ENCODE peak calls at places on chromosomes 1 and 21, in four cellular contexts. One of them, this sample, is unnamed.

GRCh38 chr1:94670273-94670672 is 128.7 kb upstream of the F3 start:
- DNase-seq in left lung: no peak
- DNase-seq in HCT116: no peak
- DNase-seq in adrenal gland: no peak
- DNase-seq in this sample: no peak

GRCh38 chr1:203197625-203198024 is 11.1 kb upstream of the CHI3L1 start:
- DNase-seq in left lung: no peak
- DNase-seq in HCT116: no peak
- DNase-seq in adrenal gland: no peak
- DNase-seq in this sample: no peak

GRCh38 chr1:226201029-226201593 is 14.6 kb upstream of the ACBD3 start:
- DNase-seq in left lung: no peak
- DNase-seq in HCT116: peak
- DNase-seq in adrenal gland: no peak
- DNase-seq in this sample: no peak

GRCh38 chr1:93631626-93632365 is 49.8 kb downstream of the BCAR3 start:
- DNase-seq in left lung: no peak
- DNase-seq in HCT116: no peak
- DNase-seq in adrenal gland: no peak
- DNase-seq in this sample: no peak

GRCh38 chr1:85048296-85049064 is at the start of gene MCOLN3:
- DNase-seq in left lung: peak
- DNase-seq in HCT116: peak
- DNase-seq in adrenal gland: peak
- DNase-seq in this sample: no peak

GRCh38 chr1:239831577-239832355 is 259.9 kb upstream of the FMN2 start:
- DNase-seq in left lung: no peak
- DNase-seq in HCT116: no peak
- DNase-seq in adrenal gland: no peak
- DNase-seq in this sample: no peak

GRCh38 chr21:36806103-36806502 is 107.2 kb downstream of the SIM2 start:
- DNase-seq in left lung: no peak
- DNase-seq in HCT116: no peak
- DNase-seq in adrenal gland: no peak
- DNase-seq in this sample: no peak

GRCh38 chr1:30461640-30462039 is 261.7 kb downstream of the MATN1 start:
- DNase-seq in left lung: no peak
- DNase-seq in HCT116: no peak
- DNase-seq in adrenal gland: no peak
- DNase-seq in this sample: peak

GRCh38 chr1:204894031-204894430 is 23.4 kb downstream of the NFASC start:
- DNase-seq in left lung: no peak
- DNase-seq in HCT116: no peak
- DNase-seq in adrenal gland: no peak
- DNase-seq in this sample: peak

GRCh38 chr1:177164380-177165068 is at the start of gene ASTN1:
- DNase-seq in left lung: peak
- DNase-seq in HCT116: no peak
- DNase-seq in adrenal gland: no peak
- DNase-seq in this sample: no peak

GRCh38 chr1:3475839-3476573 is 21.5 kb downstream of the ARHGEF16 start:
- DNase-seq in left lung: no peak
- DNase-seq in HCT116: no peak
- DNase-seq in adrenal gland: no peak
- DNase-seq in this sample: no peak

GRCh38 chr1:186574951-186575747 is 105.1 kb downstream of the PTGS2 start:
- DNase-seq in left lung: no peak
- DNase-seq in HCT116: no peak
- DNase-seq in adrenal gland: no peak
- DNase-seq in this sample: no peak

GRCh38 chr1:4615138-4615470 is 39.3 kb upstream of the AJAP1 start:
- DNase-seq in left lung: no peak
- DNase-seq in HCT116: no peak
- DNase-seq in adrenal gland: no peak
- DNase-seq in this sample: no peak

GRCh38 chr1:117112063-117112462 is 9.5 kb downstream of the TRIM45 start:
- DNase-seq in left lung: no peak
- DNase-seq in HCT116: no peak
- DNase-seq in adrenal gland: no peak
- DNase-seq in this sample: no peak

GRCh38 chr1:229033480-229033879 is 237.4 kb upstream of the RAB4A start:
- DNase-seq in left lung: no peak
- DNase-seq in HCT116: no peak
- DNase-seq in adrenal gland: no peak
- DNase-seq in this sample: no peak

DNA sequence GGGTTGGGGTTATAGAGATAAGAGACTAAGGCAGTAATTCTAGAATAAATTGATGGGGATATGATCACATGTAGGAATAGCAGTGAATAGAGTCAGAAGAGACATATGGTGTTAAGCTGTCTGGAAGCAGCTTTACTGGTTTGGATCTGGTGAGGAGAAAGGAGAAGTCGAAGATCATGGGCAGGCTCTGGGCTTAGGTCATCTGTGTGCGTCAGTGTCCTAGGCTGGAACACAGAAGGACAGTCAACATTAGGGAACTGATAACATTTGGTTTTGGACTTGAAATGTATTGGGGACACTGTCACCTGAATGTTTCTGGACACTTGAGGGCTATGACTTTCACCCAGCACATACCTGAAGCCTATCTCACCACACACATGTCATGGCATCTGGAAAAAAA is 13.9 kb upstream of the GRIK1 start:
- DNase-seq in left lung: no peak
- DNase-seq in HCT116: no peak
- DNase-seq in adrenal gland: no peak
- DNase-seq in this sample: no peak
- TF ChIP-seq CTCF in left lung: no peak
- TF ChIP-seq CTCF in HCT116: no peak
- TF ChIP-seq CTCF in adrenal gland: no peak
- TF ChIP-seq CTCF in this sample: no peak

GRCh38 chr21:26835714-26836265 is 9.4 kb downstream of the ADAMTS1 start:
- DNase-seq in left lung: no peak
- DNase-seq in HCT116: no peak
- DNase-seq in adrenal gland: no peak
- DNase-seq in this sample: no peak
- H3K4me3 ChIP-seq in left lung: no peak
- H3K4me3 ChIP-seq in HCT116: no peak
- H3K4me3 ChIP-seq in adrenal gland: no peak
- H3K4me3 ChIP-seq in this sample: no peak

GRCh38 chr1:32619701-32620485 is 30.5 kb downstream of the ZBTB8OS start:
- DNase-seq in left lung: no peak
- DNase-seq in HCT116: no peak
- DNase-seq in adrenal gland: no peak
- DNase-seq in this sample: no peak
- TF ChIP-seq CTCF in left lung: no peak
- TF ChIP-seq CTCF in HCT116: no peak
- TF ChIP-seq CTCF in adrenal gland: no peak
- TF ChIP-seq CTCF in this sample: peak

GRCh38 chr1:43705334-43705733 is 2.0 kb upstream of the ST3GAL3 start:
- DNase-seq in left lung: no peak
- DNase-seq in HCT116: no peak
- DNase-seq in adrenal gland: peak
- DNase-seq in this sample: no peak
- H3K4me3 ChIP-seq in left lung: no peak
- H3K4me3 ChIP-seq in HCT116: no peak
- H3K4me3 ChIP-seq in adrenal gland: no peak
- H3K4me3 ChIP-seq in this sample: no peak

GRCh38 chr1:145849356-145850165 is 4.1 kb downstream of the NUDT17 start:
- DNase-seq in left lung: peak
- DNase-seq in HCT116: no peak
- DNase-seq in adrenal gland: no peak
- DNase-seq in this sample: no peak
- TF ChIP-seq CTCF in left lung: no peak
- TF ChIP-seq CTCF in HCT116: peak
- TF ChIP-seq CTCF in adrenal gland: no peak
- TF ChIP-seq CTCF in this sample: no peak

DNA sequence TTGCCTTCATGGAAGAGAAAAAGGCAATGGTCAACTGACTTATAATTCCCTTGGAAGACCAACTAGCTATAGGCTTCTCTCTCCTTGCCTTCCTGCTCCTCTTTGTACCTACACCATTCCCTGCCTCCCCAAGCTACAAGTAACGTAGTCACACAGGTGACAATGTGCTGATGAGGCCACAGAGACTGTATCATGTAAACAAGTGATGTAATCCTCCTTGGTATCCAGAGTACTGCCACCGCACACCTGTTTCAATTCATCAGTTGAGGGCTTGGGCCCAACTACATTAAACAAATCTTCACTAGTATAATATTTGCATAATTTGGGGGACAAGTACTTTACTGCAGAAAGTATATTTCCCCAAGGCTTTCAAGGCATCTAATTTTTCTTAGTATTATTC is 76.4 kb upstream of the SCYL3 start:
- DNase-seq in left lung: no peak
- DNase-seq in HCT116: no peak
- DNase-seq in adrenal gland: no peak
- DNase-seq in this sample: no peak
- H3K4me3 ChIP-seq in left lung: no peak
- H3K4me3 ChIP-seq in HCT116: no peak
- H3K4me3 ChIP-seq in adrenal gland: no peak
- H3K4me3 ChIP-seq in this sample: no peak

DNA sequence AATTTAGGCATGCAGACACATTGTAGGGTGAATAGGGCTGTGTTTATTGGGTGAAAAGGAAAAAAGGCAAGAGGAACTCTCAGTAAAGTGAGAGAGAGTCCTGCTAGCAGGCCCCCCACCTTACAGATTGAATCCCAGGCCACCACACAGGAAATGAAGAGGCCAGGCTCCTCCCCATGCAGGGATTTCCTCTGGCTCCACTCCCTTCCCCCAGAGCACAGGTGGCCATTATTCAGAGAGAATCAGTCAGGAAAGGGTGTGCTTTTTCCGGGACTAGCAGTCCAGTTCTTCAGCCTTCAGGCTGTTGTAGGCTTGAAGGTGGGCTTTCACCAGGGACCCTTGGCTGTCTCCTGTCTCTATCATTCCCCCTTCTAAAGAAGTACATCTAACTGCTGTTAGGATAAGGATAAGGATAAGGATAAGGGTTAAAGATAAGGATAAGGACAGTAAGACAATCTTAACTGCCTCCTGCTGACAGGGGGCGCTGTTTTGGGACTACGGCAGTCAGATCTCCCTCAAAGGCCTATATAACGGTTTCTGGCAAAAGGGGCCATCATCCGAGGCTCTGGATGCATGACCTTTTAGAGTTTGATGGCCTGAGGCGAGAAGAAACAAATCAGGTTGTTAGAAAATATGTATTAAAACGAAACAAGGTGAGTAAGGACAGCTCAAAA is 26.3 kb downstream of the ZNF648 start:
- DNase-seq in left lung: no peak
- DNase-seq in HCT116: no peak
- DNase-seq in adrenal gland: no peak
- DNase-seq in this sample: no peak
- TF ChIP-seq CTCF in left lung: no peak
- TF ChIP-seq CTCF in HCT116: peak
- TF ChIP-seq CTCF in adrenal gland: no peak
- TF ChIP-seq CTCF in this sample: peak

GRCh38 chr1:8813991-8814390 is 3.4 kb downstream of the RERE start:
- DNase-seq in left lung: no peak
- DNase-seq in HCT116: no peak
- DNase-seq in adrenal gland: no peak
- DNase-seq in this sample: no peak

GRCh38 chr1:8815582-8816285 is 1.7 kb downstream of the RERE start:
- DNase-seq in left lung: no peak
- DNase-seq in HCT116: no peak
- DNase-seq in adrenal gland: no peak
- DNase-seq in this sample: no peak

GRCh38 chr1:8816306-8816705 is 1.1 kb downstream of the RERE start:
- DNase-seq in left lung: no peak
- DNase-seq in HCT116: no peak
- DNase-seq in adrenal gland: no peak
- DNase-seq in this sample: no peak

GRCh38 chr1:8813016-8813763 is 4.2 kb downstream of the RERE start:
- DNase-seq in left lung: no peak
- DNase-seq in HCT116: no peak
- DNase-seq in adrenal gland: no peak
- DNase-seq in this sample: no peak

DNA sequence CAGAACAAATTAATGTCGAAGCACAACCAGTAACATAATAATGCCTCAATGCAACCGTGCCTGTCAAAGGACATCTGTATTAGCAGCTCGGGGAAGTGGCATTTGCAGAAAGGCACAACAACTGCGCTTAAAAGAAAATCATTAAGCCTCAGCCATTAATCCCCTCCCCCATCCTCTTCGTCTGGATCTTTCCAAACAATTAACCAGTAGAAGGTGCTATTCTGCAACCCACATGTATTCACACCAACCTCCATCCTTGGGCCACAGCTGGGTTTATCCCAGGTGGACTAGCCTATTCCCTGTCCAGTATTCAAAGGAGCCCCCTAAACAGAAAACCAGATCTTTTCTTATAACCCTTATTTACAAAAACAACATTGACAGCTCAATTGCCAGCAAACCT is 2.6 kb downstream of the RERE start:
- DNase-seq in left lung: no peak
- DNase-seq in HCT116: no peak
- DNase-seq in adrenal gland: no peak
- DNase-seq in this sample: no peak
- H3K4me3 ChIP-seq in left lung: no peak
- H3K4me3 ChIP-seq in HCT116: no peak
- H3K4me3 ChIP-seq in adrenal gland: no peak
- H3K4me3 ChIP-seq in this sample: no peak

DNA sequence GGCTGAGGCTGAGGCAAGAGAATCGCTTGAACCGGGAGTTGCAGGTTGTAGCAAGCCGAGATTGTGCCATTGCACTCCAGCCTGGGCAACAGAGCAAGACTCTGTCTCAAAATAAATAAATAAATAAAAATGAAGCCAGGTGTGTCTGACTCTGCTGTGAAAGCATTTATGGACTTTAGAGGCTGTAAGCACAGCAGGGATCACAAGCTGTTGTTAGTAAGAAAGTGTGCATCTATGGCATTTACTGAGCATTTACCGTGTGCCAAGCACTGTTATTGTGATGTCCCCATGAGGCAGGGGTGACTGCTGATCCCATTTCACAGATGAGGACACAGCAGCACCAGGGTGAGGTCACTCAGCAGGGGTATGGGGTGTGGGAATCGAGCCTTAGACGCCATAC is 20.1 kb downstream of the FAM151A start:
- DNase-seq in left lung: no peak
- DNase-seq in HCT116: no peak
- DNase-seq in adrenal gland: no peak
- DNase-seq in this sample: no peak
- TF ChIP-seq CTCF in left lung: no peak
- TF ChIP-seq CTCF in HCT116: no peak
- TF ChIP-seq CTCF in adrenal gland: no peak
- TF ChIP-seq CTCF in this sample: no peak